ENCODE peak calls at places on chromosomes 13 and 19, in ten cellular contexts. T is AG09309, A is lung, W is neural progenitor cell, E is astrocyte of the cerebellum, G is NT2/D1, Z is AG04450, U is pancreas, B is vagina, I is HL-60. O is an unnamed sample.

GRCh38 chr19:4035582-4035981 is 28.0 kb downstream of the PIAS4 start:
- DNase-seq in T (no peak), A (no peak), W (no peak), E (no peak), G (no peak), Z (no peak), U (no peak), B (no peak), I (no peak), O (no peak)

GRCh38 chr19:32901504-32902161 is 32.1 kb upstream of the SLC7A9 start:
- DNase-seq in T (no peak), A (no peak), W (no peak), E (no peak), G (no peak), Z (no peak), U (no peak), B (no peak), I (no peak), O (no peak)

GRCh38 chr13:35926859-35927530 is 204.2 kb downstream of the DCLK1 start:
- DNase-seq in T (no peak), A (no peak), W (no peak), E (no peak), G (no peak), Z (no peak), U (no peak), B (no peak), I (no peak), O (peak; percentile 42)

GRCh38 chr13:99464441-99464949 is 36.8 kb upstream of the TM9SF2 start:
- DNase-seq in T (peak; percentile 50), A (no peak), W (no peak), E (no peak), G (no peak), Z (no peak), U (no peak), B (no peak), I (no peak), O (peak; percentile 74)

GRCh38 chr19:37981785-37982475 is 74.9 kb downstream of the SIPA1L3 start:
- DNase-seq in T (no peak), A (no peak), W (no peak), E (no peak), G (no peak), Z (peak; percentile 59), U (no peak), B (no peak), I (no peak), O (no peak)

GRCh38 chr19:50820086-50820485 is 3.5 kb downstream of the KLK1 start:
- DNase-seq in T (no peak), A (no peak), W (no peak), E (no peak), G (no peak), Z (no peak), U (no peak), B (no peak), I (no peak), O (no peak)

GRCh38 chr13:27283906-27284523 is 13.4 kb downstream of the RASL11A start:
- DNase-seq in T (no peak), A (no peak), W (no peak), E (no peak), G (no peak), Z (no peak), U (no peak), B (no peak), I (no peak), O (peak; percentile 61)

GRCh38 chr13:89925107-89925506 is 1422.4 kb upstream of the MIR17HG start:
- DNase-seq in T (no peak), A (no peak), W (peak; percentile 57), E (peak; percentile 23), G (no peak), Z (no peak), U (no peak), B (no peak), I (no peak), O (no peak)

GRCh38 chr13:111484959-111485358 is 164.5 kb downstream of the TEX29 start:
- DNase-seq in T (no peak), A (no peak), W (no peak), E (no peak), G (no peak), Z (no peak), U (no peak), B (no peak), I (no peak), O (no peak)

GRCh38 chr13:78662467-78662866 is 3.5 kb upstream of the OBI1 start:
- DNase-seq in T (no peak), A (no peak), W (no peak), E (no peak), G (no peak), Z (no peak), U (no peak), B (no peak), I (no peak), O (no peak)

GRCh38 chr13:114044486-114044885 is 70.6 kb upstream of the C13orf46 start:
- DNase-seq in T (no peak), A (no peak), W (no peak), E (no peak), G (no peak), Z (no peak), U (no peak), B (no peak), I (peak; percentile 76), O (no peak)
- H3K4me3 ChIP-seq in T (no peak overlapping the region), A (no peak overlapping the region), W (no peak overlapping the region), E (no peak overlapping the region), G (no peak overlapping the region), Z (no peak overlapping the region), U (no peak overlapping the region), B (no peak overlapping the region), I (no peak overlapping the region), O (peak overlapping the region; percentile 63)

GRCh38 chr13:33015791-33016323 is 366 bp upstream of the KL start:
- DNase-seq in T (no peak), A (no peak), W (peak; percentile 45), E (no peak), G (no peak), Z (no peak), U (no peak), B (no peak), I (no peak), O (no peak)
- H3K4me3 ChIP-seq in T (no peak overlapping the region), A (peak overlapping the region; percentile 41), W (peak overlapping the region; percentile 39), E (peak overlapping the region; percentile 5), G (no peak overlapping the region), Z (no peak overlapping the region), U (peak overlapping the region; percentile 55), B (peak overlapping the region; percentile 52), I (peak overlapping the region; percentile 27), O (no peak overlapping the region)

GRCh38 chr19:1911995-1912394 is 6.8 kb downstream of the ADAT3 start:
- DNase-seq in T (no peak), A (no peak), W (no peak), E (no peak), G (no peak), Z (no peak), U (no peak), B (no peak), I (no peak), O (no peak)

GRCh38 chr19:1911098-1911497 is 5.9 kb downstream of the ADAT3 start:
- DNase-seq in T (no peak), A (no peak), W (no peak), E (no peak), G (no peak), Z (no peak), U (no peak), B (no peak), I (no peak), O (no peak)

GRCh38 chr19:1907563-1908363 is 2.6 kb downstream of the ADAT3 start:
- DNase-seq in T (no peak), A (peak; percentile 44), W (no peak), E (no peak), G (no peak), Z (no peak), U (peak; percentile 70), B (no peak), I (no peak), O (no peak)

GRCh38 chr19:1908364-1908678 is 3.1 kb downstream of the ADAT3 start:
- DNase-seq in T (no peak), A (no peak), W (no peak), E (no peak), G (no peak), Z (no peak), U (no peak), B (no peak), I (no peak), O (no peak)

GRCh38 chr19:1910169-1910568 is 5.0 kb downstream of the ADAT3 start:
- DNase-seq in T (no peak), A (no peak), W (no peak), E (no peak), G (no peak), Z (no peak), U (no peak), B (no peak), I (no peak), O (peak; percentile 26)
- H3K4me3 ChIP-seq in T (no peak overlapping the region), A (no peak overlapping the region), W (no peak overlapping the region), E (no peak overlapping the region), G (no peak overlapping the region), Z (no peak overlapping the region), U (no peak overlapping the region), B (no peak overlapping the region), I (no peak overlapping the region), O (no peak overlapping the region)

GRCh38 chr19:55621673-55622231 is 2.6 kb downstream of the ZNF784 start:
- DNase-seq in T (no peak), A (no peak), W (no peak), E (no peak), G (no peak), Z (no peak), U (no peak), B (no peak), I (no peak), O (no peak)

GRCh38 chr19:55625004-55625326 is 599 bp upstream of the ZNF784 start:
- DNase-seq in T (no peak), A (no peak), W (no peak), E (no peak), G (no peak), Z (no peak), U (no peak), B (no peak), I (no peak), O (no peak)

GRCh38 chr19:55624109-55625003 is at the start of gene ZNF784:
- DNase-seq in T (no peak), A (peak; percentile 91), W (peak; percentile 98), E (peak; percentile 80), G (peak; percentile 35), Z (peak; percentile 81), U (peak; percentile 86), B (no peak), I (peak; percentile 84), O (peak; percentile 98)

GRCh38 chr19:55622242-55622969 is 2.0 kb downstream of the ZNF784 start:
- DNase-seq in T (no peak), A (no peak), W (no peak), E (no peak), G (no peak), Z (no peak), U (no peak), B (no peak), I (no peak), O (no peak)

DNA sequence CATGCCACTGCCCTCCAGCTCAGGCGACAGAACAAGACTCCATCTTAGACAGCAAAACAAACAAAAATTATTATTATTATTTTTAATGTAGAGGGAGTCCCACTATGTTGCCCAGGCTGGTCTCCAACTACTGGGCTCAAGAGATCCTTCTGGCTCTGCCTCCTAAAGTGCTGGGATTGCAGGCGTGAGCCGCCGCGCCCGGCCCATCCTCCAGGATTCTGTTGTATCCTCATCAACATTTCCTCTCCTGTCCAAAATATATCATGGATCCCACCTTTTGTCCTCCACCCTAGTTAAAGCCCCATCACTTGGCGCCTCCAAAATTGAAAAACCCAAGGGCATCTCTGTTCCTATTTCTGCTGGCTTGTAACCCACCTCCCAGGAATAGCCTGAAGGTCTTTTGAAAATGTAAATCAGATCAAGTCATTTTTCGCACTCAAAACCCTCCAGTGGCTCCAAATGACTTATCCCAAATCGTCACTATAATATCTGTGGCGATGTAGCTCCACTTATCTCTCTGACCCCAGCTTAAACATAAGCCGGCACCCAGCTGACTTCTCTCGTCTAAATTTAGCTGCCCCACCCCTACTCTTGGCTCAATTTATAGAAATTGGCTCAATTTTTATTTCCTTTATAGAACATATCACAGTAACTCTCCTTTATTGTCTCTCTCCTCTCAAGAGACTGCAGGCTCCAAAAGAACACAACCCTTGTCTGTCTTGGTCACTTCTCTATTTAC is 1.1 kb downstream of the ZNF784 start:
- DNase-seq in T (no peak), A (no peak), W (no peak), E (no peak), G (no peak), Z (no peak), U (no peak), B (no peak), I (no peak), O (no peak)
- H3K4me3 ChIP-seq in T (no peak overlapping the region), A (no peak overlapping the region), W (peak overlapping the region; percentile 80), E (no peak overlapping the region), G (no peak overlapping the region), Z (no peak overlapping the region), U (no peak overlapping the region), B (no peak overlapping the region), I (peak overlapping the region; percentile 20), O (peak overlapping the region; percentile 72)

O was measured in adipocyte.